ENCODE peak calls at places on chromosomes 4 and X, in four cellular contexts. V, F, T and D are unnamed samples.

GRCh38 chr4:122963222-122963621 is 40.8 kb upstream of the NUDT6 start:
- DNase-seq in V (no peak), T (no peak), F (no peak), D (no peak)

GRCh38 chr4:40335508-40335860 is 351 bp downstream of the CHRNA9 start:
- DNase-seq in F (no peak), T (no peak), V (no peak), D (no peak)

GRCh38 chrX:54495814-54496516 is at the start of gene FGD1:
- DNase-seq in V (peak; percentile 39), F (no peak), T (no peak), D (peak; percentile 52)

GRCh38 chr4:122787940-122788339 is 38.7 kb upstream of the FGF2 start:
- DNase-seq in F (no peak), V (no peak), T (no peak), D (no peak)

GRCh38 chr4:176359590-176359989 is 39.8 kb downstream of the SPCS3 start:
- DNase-seq in T (no peak), F (no peak), V (no peak), D (no peak)

GRCh38 chrX:139201924-139202323 is 328.6 kb upstream of the F9 start:
- DNase-seq in T (no peak), V (no peak), F (no peak), D (no peak)

GRCh38 chr4:71583971-71584370 is 199.9 kb downstream of the GC start:
- DNase-seq in F (no peak), T (no peak), V (no peak), D (no peak)

GRCh38 chr4:138181288-138181687 is 60.9 kb downstream of the SLC7A11 start:
- DNase-seq in F (no peak), V (no peak), T (no peak), D (no peak)

GRCh38 chr4:166012129-166013078 is 139.4 kb downstream of the TLL1 start:
- DNase-seq in V (no peak), F (no peak), T (no peak), D (no peak)

GRCh38 chr4:114807759-114808404 is 209.3 kb downstream of the UGT8 start:
- DNase-seq in F (no peak), T (peak; percentile 42), V (no peak), D (no peak)

GRCh38 chr4:101599620-101600019 is 190.9 kb upstream of the BANK1 start:
- DNase-seq in V (no peak), F (no peak), T (no peak), D (no peak)

GRCh38 chr4:78296261-78296660 is 239.1 kb downstream of the FRAS1 start:
- DNase-seq in F (no peak), T (no peak), V (no peak), D (no peak)

GRCh38 chr4:39410415-39410814 is 3.7 kb downstream of the KLB start:
- DNase-seq in V (no peak), F (no peak), T (no peak), D (no peak)

GRCh38 chr4:125323547-125324100 is 8.9 kb downstream of the FAT4 start:
- DNase-seq in F (no peak), V (no peak), T (no peak), D (no peak)

GRCh38 chr4:2847297-2847871 is 3.7 kb downstream of the ADD1 start:
- DNase-seq in T (no peak), V (no peak), F (no peak), D (no peak)

GRCh38 chrX:9466115-9466495 is 1.2 kb downstream of the TBL1X start:
- DNase-seq in T (no peak), F (no peak), V (peak; percentile 27), D (peak; percentile 29)

GRCh38 chrX:154428176-154429171 is at the start of gene ATP6AP1:
- DNase-seq in T (peak; percentile 85), F (peak; percentile 73), V (peak; percentile 92), D (peak; percentile 89)
- TF ChIP-seq CTCF in T (peak; percentile 33), F (no peak), V (no peak), D (no peak)

GRCh38 chr4:11429646-11430045 is 952 bp upstream of the HS3ST1 start:
- DNase-seq in V (no peak), T (no peak), F (no peak), D (no peak)
- H3K27me3 ChIP-seq in V (no peaks in the 10 kb centered on the region), T (no peaks in the 10 kb centered on the region), F (peaks cover 8% of the 10 kb centered on the region), D (no peaks in the 10 kb centered on the region)

DNA sequence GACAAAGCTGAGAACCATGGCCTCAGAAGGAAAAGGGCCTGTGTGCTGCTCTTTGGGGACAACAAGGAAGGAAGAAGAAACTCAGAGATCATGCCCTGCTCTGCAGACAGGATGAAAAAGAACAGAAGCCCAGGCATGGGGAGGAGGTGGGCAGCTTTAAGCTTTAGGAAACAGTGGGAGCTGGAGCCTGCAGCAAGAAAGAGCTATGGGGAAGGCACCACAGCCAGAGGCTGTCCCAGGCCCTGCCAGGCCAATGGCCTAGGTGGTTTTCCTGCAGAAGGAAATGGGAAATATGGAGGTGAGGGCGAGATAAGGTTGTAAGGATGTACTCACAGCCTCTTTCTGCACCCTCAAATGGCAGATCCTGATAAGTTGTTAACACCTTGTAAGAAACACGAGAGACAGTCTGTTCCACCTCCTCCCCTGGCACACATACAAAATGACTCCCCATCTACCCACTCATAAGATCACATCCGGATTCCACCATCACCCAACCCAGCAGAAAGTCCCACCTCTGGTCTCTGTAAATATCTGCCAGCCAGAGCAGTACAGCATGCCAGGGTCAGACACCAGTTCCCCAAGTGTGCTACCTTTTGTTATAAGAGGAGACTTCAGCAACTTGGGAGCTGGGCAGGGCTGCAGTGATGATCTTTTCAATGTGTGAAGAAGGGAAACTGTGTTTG is 105.2 kb downstream of the RTL5 start:
- DNase-seq in F (no peak), T (no peak), V (peak; percentile 12), D (no peak)
- TF ChIP-seq POLR2A in F (no peak), T (no peak), V (no peak), D (no peak)

DNA sequence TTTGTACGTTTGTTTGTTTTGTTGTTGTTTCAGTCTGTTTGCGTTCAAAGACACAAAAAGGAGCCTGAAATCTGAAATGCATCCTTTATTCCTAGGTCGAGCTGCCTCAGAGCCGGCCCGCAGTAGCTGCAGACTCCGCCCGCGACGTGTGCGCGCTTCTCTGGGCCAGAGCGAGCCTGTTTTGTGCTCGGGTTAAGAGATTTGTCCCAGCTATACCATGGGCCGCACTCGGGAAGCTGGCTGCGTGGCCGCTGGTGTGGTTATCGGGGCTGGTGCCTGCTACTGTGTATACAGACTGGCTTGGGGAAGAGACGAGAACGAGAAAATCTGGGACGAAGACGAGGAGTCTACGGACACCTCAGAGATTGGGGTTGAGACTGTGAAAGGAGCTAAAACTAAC is 2.4 kb downstream of the ARMCX1 start:
- DNase-seq in T (no peak), F (no peak), V (no peak), D (no peak)
- TF ChIP-seq CTCF in T (no peak), F (no peak), V (no peak), D (no peak)

GRCh38 chr4:650461-650860 is 23.6 kb downstream of the ATP5ME start:
- DNase-seq in F (no peak), V (no peak), T (no peak), D (no peak)
- H3K27me3 ChIP-seq in F (no peaks in the 10 kb centered on the region), V (peaks cover 56% of the 10 kb centered on the region), T (peaks cover 70% of the 10 kb centered on the region), D (peaks cover 9% of the 10 kb centered on the region)

DNA sequence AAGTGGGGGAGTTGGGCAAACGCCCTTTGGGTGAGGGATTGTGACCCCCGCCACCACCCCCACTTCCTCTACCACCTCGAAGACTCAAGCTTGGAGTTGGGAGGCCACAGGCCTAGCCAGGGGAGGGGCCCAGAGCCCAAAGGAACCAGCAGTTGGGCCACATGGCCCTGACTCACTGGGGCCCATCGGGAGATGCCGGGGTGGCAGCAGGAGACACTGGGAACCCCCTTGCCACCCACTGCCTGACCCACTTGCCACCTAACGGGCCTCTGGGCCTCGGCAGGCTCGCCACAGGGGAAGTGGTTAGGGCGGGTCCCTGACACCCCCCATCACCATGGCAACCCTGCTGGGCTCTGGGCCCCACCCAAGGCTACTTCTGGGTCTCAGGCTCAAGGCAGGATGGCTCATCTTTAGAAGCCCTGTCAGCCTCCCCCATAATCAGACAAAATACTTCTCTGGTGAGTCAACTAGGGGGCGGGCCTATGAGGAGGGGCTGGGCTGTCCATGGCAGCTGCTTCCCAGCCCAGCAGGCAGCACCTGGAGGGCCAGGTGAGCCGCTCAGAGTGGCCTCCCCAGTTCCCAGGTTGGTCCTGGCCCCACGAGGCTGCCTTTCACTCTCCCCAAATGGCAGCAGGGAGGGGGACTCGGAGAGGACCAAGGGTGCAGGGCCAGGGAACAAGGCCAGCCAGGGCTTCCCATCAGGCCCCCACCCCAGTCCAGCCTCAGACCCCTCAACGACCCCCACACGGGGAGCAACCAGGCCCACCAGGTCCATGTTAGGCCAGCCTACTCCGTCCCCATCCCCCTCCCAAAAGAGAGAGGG is 5.6 kb downstream of the FLNA start:
- DNase-seq in V (peak; percentile 78), F (peak; percentile 60), T (peak; percentile 66), D (peak; percentile 45)
- TF ChIP-seq POLR2A in V (no peak), F (peak; percentile 57), T (peak; percentile 10), D (peak; percentile 39)

DNA sequence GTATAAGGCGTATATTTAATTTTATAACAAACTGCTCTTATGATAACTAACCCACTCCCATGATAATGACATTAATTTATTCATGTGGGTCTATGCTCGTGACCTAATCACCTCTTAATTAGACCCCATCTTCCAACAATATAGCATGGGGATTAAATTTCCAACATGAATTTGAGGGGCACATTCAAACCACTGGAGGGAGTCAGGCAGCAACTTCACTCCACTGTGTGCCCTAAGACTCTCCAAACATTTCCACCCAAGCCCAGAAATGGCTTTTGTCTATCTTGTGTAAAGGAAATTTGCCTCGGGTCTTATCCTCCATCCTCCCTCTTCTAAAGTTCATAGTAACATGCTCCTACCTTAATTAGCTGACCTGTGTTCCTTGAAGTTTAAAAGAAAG is 616.1 kb upstream of the CPEB2 start:
- DNase-seq in F (no peak), T (no peak), V (no peak), D (no peak)
- TF ChIP-seq CTCF in F (no peak), T (no peak), V (no peak), D (no peak)

GRCh38 chr4:185538806-185539205 is 3.5 kb upstream of the PDLIM3 start:
- DNase-seq in T (no peak), V (no peak), F (no peak), D (no peak)
- H3K27me3 ChIP-seq in T (peaks cover 63% of the 10 kb centered on the region), V (no peaks in the 10 kb centered on the region), F (peaks cover 6% of the 10 kb centered on the region), D (no peaks in the 10 kb centered on the region)

GRCh38 chr4:1009647-1010521 is 1.5 kb upstream of the FGFRL1 start:
- DNase-seq in V (peak; percentile 64), F (no peak), T (no peak), D (peak; percentile 61)
- TF ChIP-seq POLR2A in V (no peak), F (no peak), T (no peak), D (peak; percentile 59)

GRCh38 chrX:119784747-119785446 is 6.5 kb downstream of the RPL39 start:
- DNase-seq in F (no peak), V (no peak), T (no peak), D (no peak)
- TF ChIP-seq CTCF in F (peak; percentile 72), V (no peak), T (peak; percentile 66), D (no peak)